ENCODE peak calls at places on chromosomes 13 and 19, in ten cellular contexts. H is foreskin fibroblast; G is HFFc6; J is body of pancreas; V is nephron progenitor cell; R is breast epithelium; A is CD4-positive, alpha-beta T cell; O is thoracic aorta; U is stomach; T is GM13976. Y is an unnamed sample.

GRCh38 chr13:30757026-30757425 is 21.7 kb downstream of the ALOX5AP start:
- DNase-seq in H (no peak), G (no peak), J (no peak), V (no peak), R (no peak), A (no peak), O (no peak), U (no peak), T (no peak), Y (no peak)

GRCh38 chr13:50917572-50917971 is 8.0 kb downstream of the RNASEH2B start:
- DNase-seq in H (no peak), G (no peak), J (no peak), V (no peak), R (no peak), A (no peak), O (no peak), U (no peak), T (no peak), Y (no peak)

GRCh38 chr19:35673121-35673804 is 6.9 kb downstream of the UPK1A start:
- DNase-seq in H (peak), G (peak), J (peak), V (peak), R (no peak), A (peak), O (no peak), U (peak), T (peak), Y (no peak)

GRCh38 chr19:45598267-45599011 is 3.6 kb downstream of the GPR4 start:
- DNase-seq in H (no peak), G (no peak), J (no peak), V (no peak), R (no peak), A (no peak), O (no peak), U (no peak), T (no peak), Y (no peak)

GRCh38 chr19:6730153-6730804 is 7.1 kb downstream of the GPR108 start:
- DNase-seq in H (no peak), G (no peak), J (peak), V (peak), R (no peak), A (no peak), O (no peak), U (peak), T (no peak), Y (no peak)

GRCh38 chr13:40440990-40441820 is 225.2 kb downstream of the FOXO1 start:
- DNase-seq in H (peak), G (no peak), J (peak), V (no peak), R (peak), A (no peak), O (peak), U (peak), T (no peak), Y (no peak)

GRCh38 chr13:41610426-41610825 is 153.1 kb downstream of the RGCC start:
- DNase-seq in H (peak), G (peak), J (no peak), V (no peak), R (no peak), A (no peak), O (no peak), U (peak), T (no peak), Y (no peak)

GRCh38 chr13:99307247-99307646 is at the start of gene GPR183:
- DNase-seq in H (no peak), G (peak), J (no peak), V (no peak), R (no peak), A (no peak), O (no peak), U (no peak), T (peak), Y (no peak)

GRCh38 chr19:55027472-55028337 is 10.4 kb downstream of the GP6 start:
- DNase-seq in H (no peak), G (no peak), J (no peak), V (no peak), R (no peak), A (no peak), O (no peak), U (no peak), T (no peak), Y (no peak)

GRCh38 chr19:41016488-41017071 is 25.5 kb downstream of the CYP2B6 start:
- DNase-seq in H (no peak), G (no peak), J (no peak), V (no peak), R (no peak), A (no peak), O (no peak), U (no peak), T (no peak), Y (no peak)

GRCh38 chr19:41376998-41377365 is 649 bp downstream of the TMEM91 start:
- DNase-seq in H (no peak), G (no peak), J (no peak), V (no peak), R (no peak), A (no peak), O (no peak), U (no peak), T (no peak), Y (no peak)

GRCh38 chr19:4014541-4015491 is 7.3 kb downstream of the PIAS4 start:
- DNase-seq in H (no peak), G (no peak), J (no peak), V (peak), R (peak), A (peak), O (no peak), U (peak), T (no peak), Y (peak)

GRCh38 chr19:873084-874019 is 13.9 kb downstream of the CFD start:
- DNase-seq in H (no peak), G (peak), J (no peak), V (no peak), R (no peak), A (peak), O (no peak), U (no peak), T (peak), Y (no peak)

GRCh38 chr13:24574847-24575246 is 62.3 kb upstream of the PARP4 start:
- DNase-seq in H (no peak), G (no peak), J (no peak), V (no peak), R (no peak), A (no peak), O (no peak), U (no peak), T (no peak), Y (no peak)

GRCh38 chr19:4139614-4140236 is 13.7 kb upstream of the CREB3L3 start:
- DNase-seq in H (no peak), G (peak), J (peak), V (peak), R (peak), A (peak), O (peak), U (peak), T (peak), Y (peak)

GRCh38 chr13:30700364-30700763 is 35.0 kb upstream of the ALOX5AP start:
- DNase-seq in H (no peak), G (no peak), J (no peak), V (no peak), R (no peak), A (no peak), O (no peak), U (no peak), T (no peak), Y (no peak)

GRCh38 chr13:101673360-101674105 is 221.1 kb downstream of the ITGBL1 start:
- DNase-seq in H (no peak), G (no peak), J (no peak), V (no peak), R (no peak), A (no peak), O (no peak), U (no peak), T (no peak), Y (no peak)

GRCh38 chr19:35202722-35203674 is 25.5 kb downstream of the FAM187B start:
- DNase-seq in H (no peak), G (no peak), J (no peak), V (no peak), R (no peak), A (no peak), O (no peak), U (no peak), T (no peak), Y (no peak)

GRCh38 chr13:43285891-43286602 is 262.7 kb downstream of the DNAJC15 start:
- DNase-seq in H (no peak), G (peak), J (no peak), V (no peak), R (no peak), A (no peak), O (no peak), U (no peak), T (no peak), Y (no peak)

GRCh38 chr13:103101902-103102301 is 35.7 kb upstream of the SLC10A2 start:
- DNase-seq in H (no peak), G (no peak), J (no peak), V (no peak), R (no peak), A (no peak), O (no peak), U (no peak), T (no peak), Y (no peak)

GRCh38 chr13:113553541-113554332 is 30.8 kb upstream of the TFDP1 start:
- DNase-seq in H (no peak), G (no peak), J (no peak), V (no peak), R (peak), A (no peak), O (no peak), U (peak), T (no peak), Y (peak)

DNA sequence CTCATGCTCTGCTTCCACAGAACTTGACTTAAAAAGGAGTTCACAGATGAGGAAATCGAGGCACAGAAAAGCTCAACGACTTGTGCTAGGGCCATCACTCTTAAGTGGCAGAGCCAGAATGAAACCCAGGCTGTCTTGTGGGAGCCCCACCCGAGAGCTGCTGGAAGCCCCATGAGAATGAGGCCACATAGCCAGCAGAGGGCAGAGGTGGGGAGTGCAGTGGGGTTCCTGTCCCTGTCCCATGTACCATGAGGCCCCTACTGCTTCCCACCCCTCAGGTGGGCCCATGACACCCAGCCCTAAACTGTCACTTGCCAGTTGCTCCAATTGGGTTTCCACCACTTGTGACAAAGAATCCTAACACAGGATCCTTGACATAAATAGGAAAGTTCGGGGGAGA is 175.9 kb downstream of the IRS2 start:
- DNase-seq in H (no peak), G (no peak), J (peak), V (peak), R (no peak), A (peak), O (no peak), U (peak), T (peak), Y (no peak)
- TF ChIP-seq CTCF in H (peak), G (peak), J (peak), V (no peak), R (no peak), A (peak), O (no peak), U (no peak), T (peak), Y (peak)

GRCh38 chr13:66424417-66424816 is 805.7 kb downstream of the PCDH9 start:
- DNase-seq in H (no peak), G (peak), J (no peak), V (no peak), R (no peak), A (no peak), O (no peak), U (no peak), T (no peak), Y (no peak)
- TF ChIP-seq CTCF in H (no peak), G (no peak), J (no peak), V (no peak), R (no peak), A (no peak), O (no peak), U (no peak), T (no peak), Y (no peak)

GRCh38 chr19:58010507-58010906 is 7.9 kb upstream of the ZNF606 start:
- DNase-seq in H (no peak), G (no peak), J (no peak), V (no peak), R (no peak), A (no peak), O (no peak), U (no peak), T (no peak), Y (no peak)

GRCh38 chr19:58003153-58003828 is 671 bp upstream of the ZNF606 start:
- DNase-seq in H (peak), G (no peak), J (no peak), V (no peak), R (no peak), A (no peak), O (no peak), U (no peak), T (no peak), Y (no peak)

GRCh38 chr19:58009301-58009665 is 6.7 kb upstream of the ZNF606 start:
- DNase-seq in H (no peak), G (no peak), J (no peak), V (no peak), R (no peak), A (no peak), O (no peak), U (no peak), T (no peak), Y (no peak)

GRCh38 chr19:58009666-58010301 is 7.2 kb upstream of the ZNF606 start:
- DNase-seq in H (peak), G (no peak), J (peak), V (no peak), R (peak), A (no peak), O (peak), U (peak), T (peak), Y (no peak)

DNA sequence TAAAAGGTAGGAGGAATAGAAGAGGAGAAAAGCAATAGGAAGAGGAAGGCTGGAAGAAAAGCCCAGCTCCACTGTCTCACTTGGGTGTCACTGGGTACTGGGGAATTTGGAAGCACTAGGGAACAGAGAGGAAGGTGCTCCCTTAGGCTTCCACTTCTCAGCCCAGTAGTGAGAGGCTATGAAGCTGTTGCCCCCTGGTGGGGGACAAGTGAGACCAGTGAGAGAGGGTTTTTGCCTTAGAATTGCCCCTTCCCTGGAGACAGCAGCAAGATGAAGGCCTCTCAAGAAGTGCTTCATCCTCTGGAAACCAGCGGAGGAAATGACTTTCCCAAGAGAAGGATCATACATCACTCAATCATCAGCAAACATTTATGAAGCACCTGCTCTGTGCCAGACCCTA is 4.7 kb upstream of the ZNF606 start:
- DNase-seq in H (no peak), G (no peak), J (no peak), V (no peak), R (no peak), A (no peak), O (no peak), U (no peak), T (no peak), Y (no peak)
- TF ChIP-seq CTCF in H (no peak), G (peak), J (no peak), V (no peak), R (no peak), A (no peak), O (no peak), U (no peak), T (no peak), Y (no peak)

GRCh38 chr19:51357952-51358351 is 8.2 kb downstream of the ETFB start:
- DNase-seq in H (no peak), G (no peak), J (no peak), V (no peak), R (no peak), A (no peak), O (no peak), U (no peak), T (no peak), Y (no peak)
- TF ChIP-seq CTCF in H (no peak), G (no peak), J (no peak), V (no peak), R (no peak), A (no peak), O (no peak), U (no peak), T (no peak), Y (no peak)

GRCh38 chr13:20294497-20294896 is 62.4 kb upstream of the GJB6 start:
- DNase-seq in H (no peak), G (no peak), J (no peak), V (no peak), R (no peak), A (no peak), O (no peak), U (no peak), T (no peak), Y (no peak)
- TF ChIP-seq CTCF in H (no peak), G (peak), J (no peak), V (no peak), R (no peak), A (no peak), O (no peak), U (no peak), T (no peak), Y (peak)

Y was measured in type B pancreatic cell.